ENCODE peak calls at places on chromosomes 7 and 10, in six cellular contexts. One of them, this sample, is unnamed.

GRCh38 chr10:6877351-6878066 is 297.4 kb upstream of the PRKCQ start:
- DNase-seq in ELR: no peak
- DNase-seq in hypothalamus: no peak
- DNase-seq in stimulated activated CD4-positive, alpha-beta T cell treated with anti-CD3 and anti-CD28 coated beads, Interleukin-2, amount 100 ng/mL, for 24 hours: no peak
- DNase-seq in KBM-7: no peak
- DNase-seq in RWPE1: no peak
- DNase-seq in this sample: no peak

GRCh38 chr7:37191797-37192196 is 256.9 kb downstream of the ELMO1 start:
- DNase-seq in ELR: no peak
- DNase-seq in hypothalamus: no peak
- DNase-seq in stimulated activated CD4-positive, alpha-beta T cell treated with anti-CD3 and anti-CD28 coated beads, Interleukin-2, amount 100 ng/mL, for 24 hours: no peak
- DNase-seq in KBM-7: no peak
- DNase-seq in RWPE1: no peak
- DNase-seq in this sample: no peak

GRCh38 chr10:14184841-14185500 is 145.8 kb downstream of the FRMD4A start:
- DNase-seq in ELR: peak
- DNase-seq in hypothalamus: no peak
- DNase-seq in stimulated activated CD4-positive, alpha-beta T cell treated with anti-CD3 and anti-CD28 coated beads, Interleukin-2, amount 100 ng/mL, for 24 hours: peak
- DNase-seq in KBM-7: peak
- DNase-seq in RWPE1: peak
- DNase-seq in this sample: no peak

GRCh38 chr10:68578945-68579344 is 18.8 kb downstream of the TET1 start:
- DNase-seq in ELR: no peak
- DNase-seq in hypothalamus: no peak
- DNase-seq in stimulated activated CD4-positive, alpha-beta T cell treated with anti-CD3 and anti-CD28 coated beads, Interleukin-2, amount 100 ng/mL, for 24 hours: no peak
- DNase-seq in KBM-7: no peak
- DNase-seq in RWPE1: no peak
- DNase-seq in this sample: no peak

GRCh38 chr10:73644015-73644743 is 2.9 kb upstream of the MYOZ1 start:
- DNase-seq in ELR: peak
- DNase-seq in hypothalamus: peak
- DNase-seq in stimulated activated CD4-positive, alpha-beta T cell treated with anti-CD3 and anti-CD28 coated beads, Interleukin-2, amount 100 ng/mL, for 24 hours: peak
- DNase-seq in KBM-7: peak
- DNase-seq in RWPE1: peak
- DNase-seq in this sample: no peak

GRCh38 chr10:116779076-116779687 is 36.8 kb upstream of the HSPA12A start:
- DNase-seq in ELR: peak
- DNase-seq in hypothalamus: no peak
- DNase-seq in stimulated activated CD4-positive, alpha-beta T cell treated with anti-CD3 and anti-CD28 coated beads, Interleukin-2, amount 100 ng/mL, for 24 hours: no peak
- DNase-seq in KBM-7: no peak
- DNase-seq in RWPE1: no peak
- DNase-seq in this sample: no peak

GRCh38 chr7:27197137-27198042 is 2.5 kb downstream of the HOXA13 start:
- DNase-seq in ELR: peak
- DNase-seq in hypothalamus: no peak
- DNase-seq in stimulated activated CD4-positive, alpha-beta T cell treated with anti-CD3 and anti-CD28 coated beads, Interleukin-2, amount 100 ng/mL, for 24 hours: no peak
- DNase-seq in KBM-7: no peak
- DNase-seq in RWPE1: no peak
- DNase-seq in this sample: no peak

GRCh38 chr7:54678763-54679396 is 80.1 kb downstream of the SEC61G start:
- DNase-seq in ELR: peak
- DNase-seq in hypothalamus: no peak
- DNase-seq in stimulated activated CD4-positive, alpha-beta T cell treated with anti-CD3 and anti-CD28 coated beads, Interleukin-2, amount 100 ng/mL, for 24 hours: no peak
- DNase-seq in KBM-7: no peak
- DNase-seq in RWPE1: no peak
- DNase-seq in this sample: no peak

GRCh38 chr10:107790271-107790670 is 625.8 kb upstream of the SORCS1 start:
- DNase-seq in ELR: peak
- DNase-seq in hypothalamus: no peak
- DNase-seq in stimulated activated CD4-positive, alpha-beta T cell treated with anti-CD3 and anti-CD28 coated beads, Interleukin-2, amount 100 ng/mL, for 24 hours: no peak
- DNase-seq in KBM-7: no peak
- DNase-seq in RWPE1: no peak
- DNase-seq in this sample: no peak

GRCh38 chr10:10662720-10663467 is 354.8 kb upstream of the CELF2 start:
- DNase-seq in ELR: no peak
- DNase-seq in hypothalamus: no peak
- DNase-seq in stimulated activated CD4-positive, alpha-beta T cell treated with anti-CD3 and anti-CD28 coated beads, Interleukin-2, amount 100 ng/mL, for 24 hours: no peak
- DNase-seq in KBM-7: no peak
- DNase-seq in RWPE1: no peak
- DNase-seq in this sample: no peak

GRCh38 chr10:121027390-121027789 is 176.2 kb downstream of the WDR11 start:
- DNase-seq in ELR: no peak
- DNase-seq in hypothalamus: no peak
- DNase-seq in stimulated activated CD4-positive, alpha-beta T cell treated with anti-CD3 and anti-CD28 coated beads, Interleukin-2, amount 100 ng/mL, for 24 hours: no peak
- DNase-seq in KBM-7: no peak
- DNase-seq in RWPE1: no peak
- DNase-seq in this sample: no peak

GRCh38 chr10:87095241-87095945 is 387 bp downstream of the SHLD2 start:
- DNase-seq in ELR: peak
- DNase-seq in hypothalamus: peak
- DNase-seq in stimulated activated CD4-positive, alpha-beta T cell treated with anti-CD3 and anti-CD28 coated beads, Interleukin-2, amount 100 ng/mL, for 24 hours: peak
- DNase-seq in KBM-7: peak
- DNase-seq in RWPE1: peak
- DNase-seq in this sample: no peak

GRCh38 chr10:126201603-126202002 is 186.7 kb downstream of the ADAM12 start:
- DNase-seq in ELR: no peak
- DNase-seq in hypothalamus: no peak
- DNase-seq in stimulated activated CD4-positive, alpha-beta T cell treated with anti-CD3 and anti-CD28 coated beads, Interleukin-2, amount 100 ng/mL, for 24 hours: no peak
- DNase-seq in KBM-7: no peak
- DNase-seq in RWPE1: no peak
- DNase-seq in this sample: no peak

GRCh38 chr7:130699686-130700085 is 13.3 kb upstream of the TSGA13 start:
- DNase-seq in ELR: peak
- DNase-seq in hypothalamus: no peak
- DNase-seq in stimulated activated CD4-positive, alpha-beta T cell treated with anti-CD3 and anti-CD28 coated beads, Interleukin-2, amount 100 ng/mL, for 24 hours: no peak
- DNase-seq in KBM-7: no peak
- DNase-seq in RWPE1: no peak
- DNase-seq in this sample: no peak

GRCh38 chr7:67907792-67908191 is 911.2 kb downstream of the TYW1 start:
- DNase-seq in ELR: no peak
- DNase-seq in hypothalamus: no peak
- DNase-seq in stimulated activated CD4-positive, alpha-beta T cell treated with anti-CD3 and anti-CD28 coated beads, Interleukin-2, amount 100 ng/mL, for 24 hours: no peak
- DNase-seq in KBM-7: no peak
- DNase-seq in RWPE1: no peak
- DNase-seq in this sample: no peak

This sample was measured in pulmonary artery endothelial cell.